ENCODE peak calls at places on chromosomes 1 and 21, in ten cellular contexts. Q is sigmoid colon, R is breast epithelium, V is H1, W is K562, T is GM23338, L is suprapubic skin, Y is transverse colon, Z is SK-N-SH, H is GM12891. D is an unnamed sample.

GRCh38 chr1:47527653-47528272 is 89.9 kb downstream of the FOXD2 start:
- DNase-seq in Q (no peak), R (no peak), V (peak), W (peak), T (peak), L (no peak), Y (peak), Z (no peak), H (no peak), D (peak)

GRCh38 chr21:44372616-44373015 is 19.2 kb downstream of the TRPM2 start:
- DNase-seq in Q (no peak), R (no peak), V (no peak), W (no peak), T (no peak), L (no peak), Y (no peak), Z (no peak), H (no peak), D (no peak)

GRCh38 chr1:43197343-43198127 is 25.4 kb downstream of the CFAP57 start:
- DNase-seq in Q (no peak), R (no peak), V (no peak), W (peak), T (peak), L (no peak), Y (no peak), Z (peak), H (no peak), D (no peak)

GRCh38 chr1:218299416-218299815 is 14.3 kb downstream of the RRP15 start:
- DNase-seq in Q (no peak), R (no peak), V (no peak), W (peak), T (peak), L (no peak), Y (no peak), Z (no peak), H (no peak), D (no peak)

GRCh38 chr1:169739980-169740379 is 6.1 kb upstream of the SELE start:
- DNase-seq in Q (no peak), R (no peak), V (no peak), W (no peak), T (no peak), L (no peak), Y (no peak), Z (no peak), H (no peak), D (no peak)

GRCh38 chr1:246755419-246755818 is 31.2 kb downstream of the SCCPDH start:
- DNase-seq in Q (no peak), R (no peak), V (no peak), W (no peak), T (no peak), L (no peak), Y (no peak), Z (no peak), H (no peak), D (no peak)

GRCh38 chr21:42309753-42310213 is 5.4 kb downstream of the TFF3 start:
- DNase-seq in Q (peak), R (no peak), V (peak), W (peak), T (peak), L (peak), Y (peak), Z (peak), H (peak), D (peak)

GRCh38 chr1:86155807-86156561 is 588 bp downstream of the COL24A1 start:
- DNase-seq in Q (peak), R (no peak), V (peak), W (no peak), T (peak), L (peak), Y (peak), Z (peak), H (peak), D (no peak)

GRCh38 chr1:225813250-225813964 is 3.5 kb downstream of the EPHX1 start:
- DNase-seq in Q (peak), R (no peak), V (no peak), W (peak), T (peak), L (no peak), Y (peak), Z (no peak), H (no peak), D (peak)

GRCh38 chr1:64479874-64480273 is 9.9 kb downstream of the CACHD1 start:
- DNase-seq in Q (no peak), R (no peak), V (no peak), W (no peak), T (no peak), L (no peak), Y (no peak), Z (no peak), H (no peak), D (no peak)

GRCh38 chr1:154352581-154353459 is 27.5 kb downstream of the ATP8B2 start:
- DNase-seq in Q (no peak), R (peak), V (peak), W (peak), T (peak), L (peak), Y (peak), Z (peak), H (no peak), D (peak)

GRCh38 chr1:79262745-79263258 is 256.3 kb upstream of the ADGRL4 start:
- DNase-seq in Q (no peak), R (no peak), V (no peak), W (no peak), T (peak), L (no peak), Y (no peak), Z (no peak), H (no peak), D (no peak)

GRCh38 chr1:198776602-198777029 is 137.8 kb downstream of the PTPRC start:
- DNase-seq in Q (peak), R (no peak), V (no peak), W (no peak), T (no peak), L (no peak), Y (peak), Z (no peak), H (no peak), D (no peak)

GRCh38 chr1:165445388-165445787 is 462 bp upstream of the RXRG start:
- DNase-seq in Q (no peak), R (no peak), V (no peak), W (no peak), T (peak), L (no peak), Y (no peak), Z (no peak), H (no peak), D (no peak)

GRCh38 chr1:165129568-165130164 is 226.8 kb downstream of the LMX1A start:
- DNase-seq in Q (no peak), R (peak), V (peak), W (peak), T (peak), L (no peak), Y (peak), Z (peak), H (peak), D (peak)

GRCh38 chr1:78540056-78540455 is 49.3 kb downstream of the PTGFR start:
- DNase-seq in Q (no peak), R (no peak), V (no peak), W (no peak), T (no peak), L (no peak), Y (no peak), Z (no peak), H (no peak), D (no peak)

GRCh38 chr1:243642936-243643335 is 207.1 kb downstream of the AKT3 start:
- DNase-seq in Q (no peak), R (no peak), V (no peak), W (no peak), T (peak), L (no peak), Y (no peak), Z (no peak), H (no peak), D (no peak)

GRCh38 chr1:156246762-156247459 is 945 bp downstream of the PAQR6 start:
- DNase-seq in Q (peak), R (peak), V (peak), W (no peak), T (peak), L (no peak), Y (no peak), Z (no peak), H (no peak), D (peak)
- TF ChIP-seq POLR2AphosphoS5 in Q (peak), R (no peak), V (peak), W (peak), T (no peak), L (no peak), Y (no peak), Z (no peak), H (peak), D (no peak)

DNA sequence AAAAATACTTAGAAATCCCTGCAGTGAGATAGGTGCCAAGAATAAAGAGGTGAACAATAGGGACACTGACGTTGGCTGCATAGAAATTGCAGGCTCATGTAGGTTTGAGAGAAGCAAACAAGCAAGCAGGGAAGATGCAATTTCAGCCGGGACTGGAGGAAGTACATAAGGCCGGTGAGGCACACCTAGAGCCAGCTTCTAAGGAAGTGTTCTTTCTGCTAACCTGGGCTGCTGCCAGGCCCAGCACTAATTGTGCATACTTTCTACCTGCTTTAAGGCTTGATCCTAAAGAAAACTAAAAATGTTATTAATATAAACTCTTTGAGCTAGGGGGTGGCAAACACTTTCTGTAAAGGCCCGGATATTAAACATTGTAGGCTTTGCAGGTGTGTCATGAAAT is 71.0 kb downstream of the LMO4 start:
- DNase-seq in Q (no peak), R (no peak), V (no peak), W (no peak), T (no peak), L (no peak), Y (peak), Z (no peak), H (no peak), D (peak)
- TF ChIP-seq POLR2AphosphoS5 in Q (no peak), R (no peak), V (no peak), W (no peak), T (no peak), L (no peak), Y (no peak), Z (no peak), H (no peak), D (no peak)

DNA sequence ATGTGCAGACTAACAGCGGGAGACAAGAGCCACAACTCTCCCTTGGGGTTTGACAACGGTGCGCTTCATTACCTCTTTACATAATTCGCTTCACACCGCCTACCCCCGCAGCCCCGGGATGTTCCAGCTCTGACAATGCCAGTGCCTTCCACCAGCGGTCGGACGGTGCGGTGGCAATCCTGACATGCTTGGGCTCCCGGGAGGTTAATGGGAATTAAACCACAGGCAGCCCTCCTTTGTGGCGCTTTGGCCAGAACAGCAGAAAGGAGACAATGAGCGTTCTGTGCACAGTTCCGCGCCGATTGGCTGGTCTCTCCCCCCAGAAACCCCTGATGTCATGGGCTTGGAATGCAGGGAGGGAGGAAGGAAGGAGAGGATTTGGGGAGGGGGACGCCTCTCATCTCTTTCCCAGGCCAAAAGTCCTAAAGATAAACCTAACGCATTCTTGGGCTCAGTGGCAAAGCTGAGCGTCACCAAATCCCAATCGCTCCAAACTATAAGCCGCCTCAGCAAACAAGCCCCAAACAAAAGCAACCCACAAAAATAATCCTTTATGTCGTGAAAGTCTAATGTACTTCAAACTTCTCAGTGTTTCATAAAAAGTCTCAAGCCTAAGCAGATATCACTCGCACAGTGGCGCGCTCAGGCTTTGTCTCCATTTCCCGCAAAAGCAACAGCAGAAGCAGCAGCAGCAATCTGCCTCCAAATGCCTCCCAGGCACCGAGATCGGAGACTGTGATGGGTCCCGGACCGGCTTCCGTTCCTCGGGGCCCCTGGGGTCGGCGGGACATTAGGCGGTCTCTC is 1.1 kb downstream of the CNN3 start:
- DNase-seq in Q (peak), R (peak), V (peak), W (no peak), T (peak), L (peak), Y (peak), Z (peak), H (peak), D (peak)
- TF ChIP-seq POLR2AphosphoS5 in Q (peak), R (peak), V (peak), W (no peak), T (no peak), L (peak), Y (peak), Z (no peak), H (no peak), D (peak)

DNA sequence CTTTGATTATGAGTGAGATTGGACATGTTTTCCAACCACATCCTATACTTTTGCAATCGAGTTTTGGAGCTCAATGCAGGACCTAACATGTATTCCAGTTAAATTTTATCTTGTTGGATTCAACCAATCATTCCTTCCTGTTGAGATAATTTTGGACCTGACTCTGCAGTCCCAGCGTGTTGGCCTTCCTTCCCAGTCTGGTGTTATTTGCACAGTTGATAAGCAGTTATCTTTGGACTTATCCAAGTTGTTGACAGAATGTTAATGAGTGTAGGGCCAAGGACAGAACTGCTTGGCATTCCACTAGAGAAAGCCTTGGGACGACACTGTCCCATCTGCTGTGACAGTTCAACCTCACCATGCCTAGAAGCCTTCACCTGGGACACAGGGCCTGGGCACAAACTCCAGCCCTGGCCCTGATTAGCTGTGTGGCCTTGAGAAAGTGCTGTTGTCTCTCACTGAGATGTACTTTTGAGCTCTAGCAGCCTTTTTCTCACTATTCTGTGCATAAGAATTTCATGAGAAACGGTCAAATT is 104.1 kb upstream of the SLC25A33 start:
- DNase-seq in Q (no peak), R (no peak), V (no peak), W (no peak), T (no peak), L (no peak), Y (peak), Z (no peak), H (no peak), D (peak)
- TF ChIP-seq POLR2AphosphoS5 in Q (no peak), R (no peak), V (no peak), W (no peak), T (no peak), L (no peak), Y (no peak), Z (no peak), H (no peak), D (peak)

DNA sequence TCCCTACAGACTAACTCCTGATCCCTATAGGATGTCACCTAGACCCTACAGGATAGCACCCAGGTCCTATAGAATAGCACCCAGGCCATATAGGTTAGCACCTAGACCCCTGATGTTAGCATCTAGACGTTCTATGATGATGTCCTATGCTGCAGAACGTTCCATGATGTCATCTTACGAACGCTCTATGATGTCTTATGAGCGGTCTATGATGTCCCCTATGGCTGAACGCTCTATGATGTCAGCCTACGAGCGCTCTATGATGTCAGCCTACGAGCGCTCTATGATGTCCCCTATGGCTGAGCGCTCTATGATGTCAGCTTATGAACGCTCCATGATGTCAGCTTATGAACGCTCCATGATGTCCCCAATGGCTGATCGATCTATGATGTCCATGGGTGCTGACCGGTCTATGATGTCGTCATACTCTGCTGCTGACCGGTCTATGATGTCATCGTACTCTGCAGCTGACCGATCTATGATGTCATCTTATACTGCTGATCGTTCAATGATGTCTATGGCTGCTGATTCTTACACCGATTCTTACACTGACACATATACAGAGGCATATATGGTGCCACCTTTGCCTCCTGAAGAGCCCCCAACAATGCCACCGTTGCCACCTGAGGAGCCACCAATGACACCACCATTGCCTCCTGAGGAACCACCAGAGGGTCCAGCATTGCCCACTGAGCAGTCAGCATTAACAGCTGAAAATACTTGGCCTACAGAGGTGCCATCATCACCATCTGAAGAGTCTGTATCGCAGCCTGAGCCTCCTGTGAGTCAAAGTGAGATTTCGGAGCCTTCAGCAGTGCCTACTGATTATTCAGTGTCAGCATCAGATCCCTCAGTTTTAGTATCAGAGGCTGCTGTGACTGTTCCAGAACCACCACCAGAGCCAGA is 9.5 kb downstream of the SON start:
- DNase-seq in Q (no peak), R (no peak), V (no peak), W (no peak), T (no peak), L (no peak), Y (no peak), Z (peak), H (no peak), D (no peak)
- TF ChIP-seq POLR2AphosphoS5 in Q (peak), R (no peak), V (peak), W (peak), T (no peak), L (no peak), Y (no peak), Z (no peak), H (peak), D (peak)

DNA sequence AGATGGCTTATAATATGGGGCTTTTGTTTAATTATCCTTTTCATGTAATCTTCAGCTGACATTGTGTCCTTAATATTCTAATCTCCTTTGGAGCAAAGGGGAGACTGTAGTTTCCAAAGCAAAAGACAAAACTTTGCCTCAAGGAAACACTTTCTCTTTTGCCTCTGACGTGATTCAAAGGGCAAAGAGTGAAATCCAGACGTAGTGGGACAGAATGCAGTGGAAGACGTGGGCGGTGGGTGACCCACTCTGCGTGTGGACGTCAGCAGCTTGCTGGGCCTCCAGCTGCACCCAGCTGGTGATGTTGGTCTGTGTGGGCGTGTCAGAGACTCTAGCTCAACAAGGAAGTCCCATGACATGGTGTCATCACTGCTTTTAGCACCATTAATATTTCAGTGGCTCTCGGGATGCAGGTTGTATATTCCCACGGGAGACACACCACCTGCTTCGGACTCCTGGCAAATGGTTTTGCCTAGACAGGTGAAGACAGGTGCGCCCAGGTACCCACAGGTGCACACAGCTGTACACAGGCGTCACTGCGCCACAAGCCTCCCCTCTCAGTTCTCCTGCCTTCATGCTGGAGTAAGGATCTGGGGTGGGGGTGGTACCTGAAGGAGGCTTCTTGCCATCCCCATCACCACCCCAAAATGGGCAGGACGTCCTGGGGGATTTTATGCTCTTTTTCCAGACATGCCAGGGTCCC is 292.1 kb upstream of the VAMP3 start:
- DNase-seq in Q (peak), R (no peak), V (no peak), W (no peak), T (no peak), L (no peak), Y (peak), Z (no peak), H (peak), D (peak)
- TF ChIP-seq POLR2AphosphoS5 in Q (peak), R (no peak), V (no peak), W (no peak), T (no peak), L (no peak), Y (peak), Z (no peak), H (no peak), D (peak)

GRCh38 chr1:67830226-67830625 is 3.0 kb downstream of the GNG12 start:
- DNase-seq in Q (no peak), R (no peak), V (no peak), W (no peak), T (no peak), L (no peak), Y (no peak), Z (no peak), H (no peak), D (no peak)
- TF ChIP-seq POLR2AphosphoS5 in Q (no peak), R (no peak), V (no peak), W (no peak), T (no peak), L (no peak), Y (no peak), Z (no peak), H (no peak), D (no peak)

GRCh38 chr1:26035203-26035958 is 10.5 kb downstream of the SLC30A2 start:
- DNase-seq in Q (peak), R (peak), V (peak), W (peak), T (peak), L (peak), Y (peak), Z (peak), H (peak), D (peak)
- TF ChIP-seq POLR2AphosphoS5 in Q (peak), R (peak), V (no peak), W (peak), T (peak), L (no peak), Y (peak), Z (peak), H (no peak), D (peak)

DNA sequence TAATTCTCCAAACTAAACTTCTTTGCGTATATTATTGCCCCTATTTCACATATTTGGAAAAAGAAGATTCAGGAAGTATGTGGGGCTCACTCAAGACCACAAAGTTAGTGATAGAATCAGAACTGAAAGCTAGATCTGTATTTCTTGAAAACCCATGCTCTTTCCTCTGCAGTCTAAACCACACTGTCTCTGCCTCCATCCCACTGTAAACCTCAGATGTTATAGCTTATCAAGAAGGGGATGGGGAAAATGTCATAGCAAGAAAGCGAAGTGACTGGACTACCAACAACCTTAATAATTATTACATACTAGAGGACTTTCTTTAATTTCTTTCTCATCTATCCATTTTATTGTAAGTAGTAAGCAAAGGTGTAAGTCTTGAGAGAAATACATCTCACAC is 257.7 kb upstream of the SGIP1 start:
- DNase-seq in Q (no peak), R (no peak), V (no peak), W (no peak), T (no peak), L (no peak), Y (no peak), Z (no peak), H (no peak), D (no peak)
- TF ChIP-seq POLR2AphosphoS5 in Q (no peak), R (no peak), V (no peak), W (no peak), T (no peak), L (no peak), Y (no peak), Z (no peak), H (no peak), D (no peak)

D was measured in stomach.